ENCODE peak calls at places on chromosomes 6 and 20, in eight cellular contexts. E is HCT116, B is prostate gland, S is sigmoid colon, O is transverse colon, W is spleen, G is stomach, H is GM12878. Q is an unnamed sample. For H3K4me1, the result is how much of the 10 kb centered on the place peaks cover.

GRCh38 chr20:45842169-45842812 is 8.7 kb downstream of the SNX21 start:
- DNase-seq in E (no peak), B (peak), S (peak), O (peak), W (no peak), G (no peak), H (peak), Q (no peak)

GRCh38 chr6:2554651-2555050 is 196.1 kb downstream of the MYLK4 start:
- DNase-seq in E (no peak), B (no peak), S (no peak), O (no peak), W (no peak), G (no peak), H (no peak), Q (no peak)

GRCh38 chr6:85273870-85274269 is 176.0 kb upstream of the NT5E start:
- DNase-seq in E (no peak), B (no peak), S (no peak), O (no peak), W (no peak), G (no peak), H (no peak), Q (no peak)

GRCh38 chr6:36124881-36125280 is 5.4 kb upstream of the MAPK13 start:
- DNase-seq in E (no peak), B (no peak), S (no peak), O (no peak), W (no peak), G (no peak), H (no peak), Q (no peak)

GRCh38 chr6:82555801-82556200 is 192.2 kb downstream of the TPBG start:
- DNase-seq in E (no peak), B (no peak), S (no peak), O (no peak), W (no peak), G (no peak), H (no peak), Q (no peak)

GRCh38 chr6:138287144-138287955 is 69.1 kb upstream of the PBOV1 start:
- DNase-seq in E (peak), B (peak), S (no peak), O (peak), W (peak), G (peak), H (no peak), Q (peak)

GRCh38 chr6:160293844-160294243 is 35.2 kb upstream of the SLC22A2 start:
- DNase-seq in E (no peak), B (peak), S (no peak), O (peak), W (no peak), G (peak), H (no peak), Q (peak)

GRCh38 chr6:7147051-7147671 is 39.4 kb downstream of the RREB1 start:
- DNase-seq in E (no peak), B (no peak), S (no peak), O (no peak), W (no peak), G (no peak), H (no peak), Q (no peak)

GRCh38 chr20:10171864-10172751 is 46.5 kb upstream of the SNAP25 start:
- DNase-seq in E (no peak), B (peak), S (peak), O (peak), W (peak), G (peak), H (no peak), Q (peak)

GRCh38 chr20:47428164-47428563 is 71.7 kb upstream of the ZMYND8 start:
- DNase-seq in E (no peak), B (no peak), S (no peak), O (no peak), W (no peak), G (no peak), H (no peak), Q (peak)
- H3K4me1 ChIP-seq in E (under half), B (under half), S (under half), O (under half), W (under half), G (under half), H (under half), Q (under half)

DNA sequence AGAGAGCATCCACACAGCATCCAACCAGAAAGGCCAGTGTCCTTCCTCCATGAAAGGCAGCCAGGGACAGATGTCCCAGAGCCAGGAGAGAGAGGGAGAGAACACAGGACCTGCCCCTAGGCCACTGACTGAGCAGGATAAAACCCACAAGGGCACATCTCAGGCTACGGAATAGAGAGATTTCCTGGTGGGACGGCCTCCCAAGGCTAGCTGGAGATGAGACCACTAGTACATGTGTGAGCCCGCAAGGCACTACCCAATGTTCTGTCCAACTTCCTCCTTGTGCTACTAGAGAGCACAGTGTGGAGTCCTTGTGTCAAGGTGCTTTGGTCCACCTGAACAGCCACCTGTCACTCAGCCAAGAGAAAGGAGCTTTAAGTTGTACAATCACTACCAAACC is 44.2 kb downstream of the PLCG1 start:
- DNase-seq in E (no peak), B (no peak), S (no peak), O (no peak), W (no peak), G (peak), H (no peak), Q (no peak)
- TF ChIP-seq POLR2AphosphoS5 in E (no peak), B (no peak), S (no peak), O (no peak), W (no peak), G (no peak), H (no peak), Q (no peak)

DNA sequence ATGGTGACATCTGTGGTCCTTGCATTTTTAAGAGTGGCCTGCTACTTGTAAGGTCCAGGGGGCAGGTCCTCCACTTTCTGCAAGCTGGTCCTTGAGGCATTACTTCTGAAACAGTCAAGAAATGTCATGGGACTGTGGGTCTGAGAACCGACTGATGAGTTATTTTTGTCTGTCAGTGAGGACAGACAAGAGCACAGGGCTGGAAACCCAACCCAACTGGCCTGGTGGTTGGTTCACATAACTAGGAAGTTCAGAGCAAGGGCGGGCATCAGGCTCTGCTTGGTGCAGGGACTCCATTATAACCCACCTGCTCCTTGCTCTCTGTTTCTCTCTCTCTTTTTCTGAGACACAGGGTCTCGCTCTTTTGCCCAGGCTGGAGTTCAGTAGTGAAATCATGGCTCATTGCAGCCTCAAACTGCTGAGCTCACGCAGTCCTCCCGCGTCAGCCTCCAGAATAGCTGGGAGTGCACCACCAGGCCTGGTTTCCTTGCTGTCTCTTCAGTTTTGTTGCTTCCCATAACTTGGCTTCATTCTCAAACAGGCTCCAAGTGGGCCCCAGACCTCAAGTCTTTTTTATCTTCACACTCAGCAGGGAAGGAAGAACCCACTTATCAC is 9.2 kb downstream of the CST3 start:
- DNase-seq in E (no peak), B (no peak), S (no peak), O (no peak), W (no peak), G (no peak), H (no peak), Q (no peak)
- H3K27ac ChIP-seq in E (peak), B (no peak), S (no peak), O (peak), W (peak), G (no peak), H (no peak), Q (no peak)

GRCh38 chr20:34527016-34527415 is 10.8 kb downstream of the DYNLRB1 start:
- DNase-seq in E (no peak), B (no peak), S (peak), O (no peak), W (no peak), G (no peak), H (no peak), Q (no peak)

GRCh38 chr20:34524426-34524825 is 8.2 kb downstream of the DYNLRB1 start:
- DNase-seq in E (no peak), B (no peak), S (no peak), O (no peak), W (no peak), G (no peak), H (no peak), Q (no peak)

GRCh38 chr20:34526466-34526865 is 10.2 kb downstream of the DYNLRB1 start:
- DNase-seq in E (no peak), B (no peak), S (no peak), O (no peak), W (no peak), G (no peak), H (no peak), Q (no peak)

GRCh38 chr20:34525709-34526416 is 9.6 kb downstream of the DYNLRB1 start:
- DNase-seq in E (peak), B (peak), S (peak), O (peak), W (no peak), G (peak), H (no peak), Q (no peak)

DNA sequence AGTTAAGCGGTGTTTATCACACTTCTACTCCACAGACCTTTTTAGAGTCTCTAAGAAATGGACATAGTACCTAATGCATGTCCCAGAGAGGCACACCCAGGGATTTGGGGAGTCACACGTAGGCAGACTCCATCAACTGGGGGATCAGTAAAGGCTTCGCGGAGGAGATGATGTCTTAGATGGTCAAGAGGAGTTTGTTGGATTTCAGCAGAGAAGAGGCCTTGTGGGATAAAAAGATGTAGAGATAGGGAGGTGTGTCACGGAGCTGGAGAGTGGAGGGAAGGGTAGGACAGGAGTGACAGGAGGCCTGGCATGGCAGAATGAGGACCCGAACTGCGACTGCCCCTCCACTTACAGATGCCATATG is 9.1 kb downstream of the DYNLRB1 start:
- DNase-seq in E (no peak), B (no peak), S (no peak), O (no peak), W (no peak), G (no peak), H (no peak), Q (no peak)
- H3K4me1 ChIP-seq in E (under half), B (under half), S (under half), O (under half), W (under half), G (half or more), H (under half), Q (under half)

Q was measured in GM23338.